ENCODE peak calls at places on chromosomes 12 and 14, in eight cellular contexts. U is adipocyte; L is kidney; S is CD8-positive, alpha-beta memory T cell; R is heart left ventricle; P is mammary epithelial cell; M is gastrocnemius medialis; K is left ventricle myocardium inferior. Y is an unnamed sample. For H3K4me1, the result is how much of the 10 kb centered on the place peaks cover.

GRCh38 chr12:47303207-47303606 is 223.4 kb upstream of the AMIGO2 start:
- DNase-seq in U (no peak), L (no peak), S (no peak), R (no peak), P (no peak), M (no peak), K (no peak), Y (no peak)

GRCh38 chr12:115261691-115262398 is 577.9 kb upstream of the TBX3 start:
- DNase-seq in U (no peak), L (no peak), S (no peak), R (no peak), P (no peak), M (no peak), K (no peak), Y (no peak)

GRCh38 chr12:106493531-106493930 is 89.3 kb upstream of the RFX4 start:
- DNase-seq in U (no peak), L (no peak), S (no peak), R (no peak), P (no peak), M (no peak), K (no peak), Y (no peak)

GRCh38 chr14:102096569-102097188 is 9.8 kb upstream of the HSP90AA1 start:
- DNase-seq in U (peak), L (peak), S (peak), R (peak), P (peak), M (peak), K (peak), Y (peak)

GRCh38 chr14:91327201-91327600 is 82.7 kb upstream of the GPR68 start:
- DNase-seq in U (no peak), L (no peak), S (no peak), R (no peak), P (no peak), M (no peak), K (no peak), Y (peak)

GRCh38 chr14:25034803-25035681 is 14.9 kb downstream of the STXBP6 start:
- DNase-seq in U (no peak), L (no peak), S (no peak), R (no peak), P (no peak), M (no peak), K (no peak), Y (no peak)

GRCh38 chr14:100528962-100529560 is 58.2 kb downstream of the BEGAIN start:
- DNase-seq in U (no peak), L (peak), S (peak), R (no peak), P (no peak), M (peak), K (peak), Y (peak)

GRCh38 chr12:13576935-13577334 is 380.4 kb downstream of the EMP1 start:
- DNase-seq in U (no peak), L (no peak), S (no peak), R (no peak), P (no peak), M (no peak), K (no peak), Y (no peak)

GRCh38 chr12:13390921-13391320 is 194.4 kb downstream of the EMP1 start:
- DNase-seq in U (no peak), L (no peak), S (no peak), R (no peak), P (no peak), M (no peak), K (no peak), Y (no peak)

GRCh38 chr14:20434701-20435453 is 1.1 kb downstream of the KLHL33 start:
- DNase-seq in U (no peak), L (peak), S (no peak), R (peak), P (no peak), M (peak), K (peak), Y (peak)

GRCh38 chr14:91127924-91128323 is 14.1 kb downstream of the DGLUCY start:
- DNase-seq in U (no peak), L (no peak), S (no peak), R (no peak), P (no peak), M (no peak), K (no peak), Y (no peak)

GRCh38 chr12:20154060-20154459 is 214.3 kb upstream of the PDE3A start:
- DNase-seq in U (peak), L (no peak), S (no peak), R (no peak), P (no peak), M (no peak), K (no peak), Y (no peak)

GRCh38 chr14:31435276-31435675 is 14.9 kb upstream of the HEATR5A start:
- DNase-seq in U (peak), L (no peak), S (no peak), R (no peak), P (no peak), M (no peak), K (no peak), Y (no peak)

GRCh38 chr12:52207895-52208294 is 16.1 kb upstream of the KRT80 start:
- DNase-seq in U (no peak), L (peak), S (peak), R (peak), P (peak), M (peak), K (peak), Y (peak)

GRCh38 chr14:89303452-89304435 is 113.3 kb downstream of the FOXN3 start:
- DNase-seq in U (peak), L (peak), S (no peak), R (peak), P (peak), M (peak), K (peak), Y (no peak)

GRCh38 chr14:97107070-97107469 is 309.9 kb downstream of the VRK1 start:
- DNase-seq in U (no peak), L (no peak), S (no peak), R (no peak), P (no peak), M (no peak), K (no peak), Y (peak)

GRCh38 chr14:45112886-45113772 is 21.2 kb downstream of the FKBP3 start:
- DNase-seq in U (peak), L (no peak), S (no peak), R (no peak), P (no peak), M (no peak), K (no peak), Y (no peak)

GRCh38 chr12:92784795-92785562 is 82.2 kb downstream of the PLEKHG7 start:
- DNase-seq in U (peak), L (no peak), S (peak), R (no peak), P (peak), M (no peak), K (no peak), Y (no peak)

GRCh38 chr14:64997108-64997794 is 10.6 kb downstream of the FNTB start:
- DNase-seq in U (no peak), L (no peak), S (no peak), R (no peak), P (peak), M (no peak), K (no peak), Y (no peak)

GRCh38 chr14:100408350-100409015 is 85.3 kb downstream of the SLC25A47 start:
- DNase-seq in U (no peak), L (no peak), S (peak), R (no peak), P (no peak), M (no peak), K (no peak), Y (peak)

GRCh38 chr12:114430306-114430705 is 24.4 kb upstream of the TBX5 start:
- DNase-seq in U (peak), L (no peak), S (no peak), R (no peak), P (no peak), M (no peak), K (no peak), Y (no peak)

GRCh38 chr14:87131879-87132278 is 861.1 kb downstream of the GALC start:
- DNase-seq in U (peak), L (no peak), S (no peak), R (no peak), P (peak), M (peak), K (no peak), Y (peak)

GRCh38 chr12:89129471-89129870 is 222.8 kb downstream of the DUSP6 start:
- DNase-seq in U (no peak), L (no peak), S (no peak), R (no peak), P (no peak), M (no peak), K (no peak), Y (no peak)

GRCh38 chr12:13033266-13033875 is 10.8 kb upstream of the FAM234B start:
- DNase-seq in U (no peak), L (no peak), S (no peak), R (no peak), P (no peak), M (no peak), K (no peak), Y (no peak)

DNA sequence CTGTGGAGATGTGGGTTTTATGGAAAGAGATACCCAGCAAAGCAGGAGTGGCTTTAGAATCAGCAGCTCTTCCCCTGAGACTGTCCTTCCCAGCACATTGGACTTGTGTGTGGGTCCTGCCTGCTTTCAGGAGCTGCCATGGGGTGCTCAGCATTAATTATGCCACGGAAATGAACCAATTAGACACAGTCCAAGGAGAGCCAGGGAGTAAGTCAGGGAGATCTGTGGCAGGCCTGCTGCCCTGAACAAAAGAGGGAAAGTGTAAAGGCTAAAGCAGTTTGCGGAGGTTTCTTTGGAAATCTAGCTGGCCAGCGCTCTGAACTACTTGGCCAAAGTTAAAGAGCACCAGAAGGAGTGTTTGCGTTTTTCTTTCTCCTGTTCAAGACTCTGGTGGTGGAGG is 65.7 kb upstream of the SRSF5 start:
- DNase-seq in U (no peak), L (no peak), S (no peak), R (no peak), P (no peak), M (no peak), K (no peak), Y (no peak)
- H3K4me1 ChIP-seq in U (under half), L (under half), S (under half), R (half or more), P (under half), M (under half), K (half or more), Y (under half)

GRCh38 chr12:26031814-26032213 is 73.3 kb downstream of the RASSF8 start:
- DNase-seq in U (no peak), L (no peak), S (no peak), R (no peak), P (no peak), M (no peak), K (no peak), Y (no peak)

GRCh38 chr12:26031318-26031717 is 72.8 kb downstream of the RASSF8 start:
- DNase-seq in U (no peak), L (no peak), S (no peak), R (no peak), P (no peak), M (no peak), K (no peak), Y (no peak)

GRCh38 chr12:26028953-26029740 is 70.7 kb downstream of the RASSF8 start:
- DNase-seq in U (peak), L (no peak), S (no peak), R (no peak), P (peak), M (no peak), K (no peak), Y (no peak)

GRCh38 chr12:26029741-26030033 is 71.2 kb downstream of the RASSF8 start:
- DNase-seq in U (no peak), L (no peak), S (no peak), R (no peak), P (no peak), M (no peak), K (no peak), Y (no peak)

DNA sequence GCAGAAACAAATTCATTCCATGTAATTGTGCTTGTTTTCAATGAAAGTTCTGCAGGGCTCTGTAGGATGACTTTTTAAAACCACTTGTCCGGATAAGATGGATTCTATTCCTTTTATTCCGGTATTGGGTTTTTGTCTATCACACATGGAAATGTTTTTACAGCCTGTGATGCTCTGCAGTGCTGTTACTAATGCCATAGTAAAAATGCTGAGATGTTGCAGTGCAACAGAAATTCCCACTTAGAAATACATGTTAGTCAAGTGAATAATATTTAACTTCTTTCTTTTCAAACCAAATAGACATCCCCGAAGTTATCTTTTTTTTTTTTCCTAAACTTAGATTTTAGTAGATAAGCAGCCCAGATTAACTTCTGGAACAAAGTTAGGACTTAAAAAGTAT is 71.9 kb downstream of the RASSF8 start:
- DNase-seq in U (no peak), L (no peak), S (no peak), R (no peak), P (no peak), M (no peak), K (no peak), Y (no peak)
- H3K4me1 ChIP-seq in U (half or more), L (under half), S (under half), R (under half), P (under half), M (under half), K (under half), Y (under half)

DNA sequence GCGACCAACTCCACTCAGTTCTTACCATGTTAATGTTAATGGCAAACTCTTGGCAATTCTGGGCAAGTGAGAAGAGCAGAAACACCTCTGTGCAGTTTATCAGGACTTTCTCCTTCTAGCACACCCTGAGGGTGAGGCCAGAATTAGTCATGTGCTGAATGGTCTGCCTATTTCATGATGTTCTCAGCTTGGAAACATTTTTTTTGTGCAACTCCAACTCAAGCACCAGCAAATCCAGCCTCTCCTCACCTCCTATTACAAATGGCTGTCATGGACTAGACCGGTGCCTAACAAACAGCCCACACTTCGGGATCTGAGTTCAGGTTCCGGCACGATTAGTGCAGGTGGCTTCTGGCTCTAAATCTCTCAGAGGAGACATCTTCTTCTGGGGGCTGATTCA is 246.0 kb downstream of the ZFP36L1 start:
- DNase-seq in U (peak), L (no peak), S (no peak), R (no peak), P (peak), M (peak), K (no peak), Y (no peak)
- H3K4me1 ChIP-seq in U (half or more), L (under half), S (under half), R (half or more), P (half or more), M (half or more), K (half or more), Y (half or more)

GRCh38 chr12:131233737-131234474 is 280.2 kb downstream of the ADGRD1 start:
- DNase-seq in U (no peak), L (peak), S (no peak), R (no peak), P (no peak), M (no peak), K (no peak), Y (no peak)
- H3K4me1 ChIP-seq in U (under half), L (under half), S (under half), R (under half), P (under half), M (under half), K (under half), Y (under half)

Y was measured in RWPE2.